ENCODE peak calls at places on chromosomes 3 and 15, in five cellular contexts. One of them, this sample, is unnamed.

GRCh38 chr3:89098964-89099585 is 8.3 kb upstream of the EPHA3 start:
- DNase-seq in aorta: no peak
- DNase-seq in mucosa of descending colon: no peak
- DNase-seq in CD4-positive, CD25-positive, alpha-beta regulatory T cell: peak; percentile 37
- DNase-seq in left ventricle myocardium inferior: no peak
- DNase-seq in this sample: peak; percentile 35

GRCh38 chr3:159077860-159078259 is 276.0 kb downstream of the MFSD1 start:
- DNase-seq in aorta: no peak
- DNase-seq in mucosa of descending colon: no peak
- DNase-seq in CD4-positive, CD25-positive, alpha-beta regulatory T cell: no peak
- DNase-seq in left ventricle myocardium inferior: no peak
- DNase-seq in this sample: no peak

GRCh38 chr15:93056836-93057235 is 32.2 kb downstream of the RGMA start:
- DNase-seq in aorta: no peak
- DNase-seq in mucosa of descending colon: no peak
- DNase-seq in CD4-positive, CD25-positive, alpha-beta regulatory T cell: no peak
- DNase-seq in left ventricle myocardium inferior: no peak
- DNase-seq in this sample: no peak

GRCh38 chr3:78969483-78969882 is 798.3 kb downstream of the ROBO1 start:
- DNase-seq in aorta: no peak
- DNase-seq in mucosa of descending colon: no peak
- DNase-seq in CD4-positive, CD25-positive, alpha-beta regulatory T cell: no peak
- DNase-seq in left ventricle myocardium inferior: no peak
- DNase-seq in this sample: no peak

GRCh38 chr15:41024141-41024540 is 70.9 kb downstream of the CHAC1 start:
- DNase-seq in aorta: no peak
- DNase-seq in mucosa of descending colon: no peak
- DNase-seq in CD4-positive, CD25-positive, alpha-beta regulatory T cell: no peak
- DNase-seq in left ventricle myocardium inferior: no peak
- DNase-seq in this sample: no peak

GRCh38 chr3:53186726-53187125 is 25.7 kb downstream of the PRKCD start:
- DNase-seq in aorta: no peak
- DNase-seq in mucosa of descending colon: peak; percentile 47
- DNase-seq in CD4-positive, CD25-positive, alpha-beta regulatory T cell: no peak
- DNase-seq in left ventricle myocardium inferior: no peak
- DNase-seq in this sample: no peak

GRCh38 chr3:172550347-172550943 is 27.2 kb upstream of the TNFSF10 start:
- DNase-seq in aorta: no peak
- DNase-seq in mucosa of descending colon: no peak
- DNase-seq in CD4-positive, CD25-positive, alpha-beta regulatory T cell: peak; percentile 69
- DNase-seq in left ventricle myocardium inferior: no peak
- DNase-seq in this sample: no peak

GRCh38 chr15:43958894-43959330 is 132.1 kb downstream of the WDR76 start:
- DNase-seq in aorta: no peak
- DNase-seq in mucosa of descending colon: no peak
- DNase-seq in CD4-positive, CD25-positive, alpha-beta regulatory T cell: no peak
- DNase-seq in left ventricle myocardium inferior: no peak
- DNase-seq in this sample: no peak

GRCh38 chr3:169562988-169563774 is 100.3 kb downstream of the MECOM start:
- DNase-seq in aorta: no peak
- DNase-seq in mucosa of descending colon: no peak
- DNase-seq in CD4-positive, CD25-positive, alpha-beta regulatory T cell: peak; percentile 11
- DNase-seq in left ventricle myocardium inferior: no peak
- DNase-seq in this sample: no peak

GRCh38 chr3:54897028-54897711 is 30.7 kb downstream of the LRTM1 start:
- DNase-seq in aorta: no peak
- DNase-seq in mucosa of descending colon: no peak
- DNase-seq in CD4-positive, CD25-positive, alpha-beta regulatory T cell: no peak
- DNase-seq in left ventricle myocardium inferior: no peak
- DNase-seq in this sample: no peak

GRCh38 chr3:48560648-48561018 is 2.9 kb downstream of the UCN2 start:
- DNase-seq in aorta: no peak
- DNase-seq in mucosa of descending colon: no peak
- DNase-seq in CD4-positive, CD25-positive, alpha-beta regulatory T cell: no peak
- DNase-seq in left ventricle myocardium inferior: peak; percentile 53
- DNase-seq in this sample: no peak

GRCh38 chr3:101203411-101203810 is 117.0 kb downstream of the IMPG2 start:
- DNase-seq in aorta: no peak
- DNase-seq in mucosa of descending colon: no peak
- DNase-seq in CD4-positive, CD25-positive, alpha-beta regulatory T cell: no peak
- DNase-seq in left ventricle myocardium inferior: no peak
- DNase-seq in this sample: no peak

GRCh38 chr15:33623010-33623409 is 312.2 kb downstream of the RYR3 start:
- DNase-seq in aorta: no peak
- DNase-seq in mucosa of descending colon: no peak
- DNase-seq in CD4-positive, CD25-positive, alpha-beta regulatory T cell: no peak
- DNase-seq in left ventricle myocardium inferior: no peak
- DNase-seq in this sample: no peak

GRCh38 chr3:36635731-36636130 is 128.6 kb downstream of the DCLK3 start:
- DNase-seq in aorta: no peak
- DNase-seq in mucosa of descending colon: no peak
- DNase-seq in CD4-positive, CD25-positive, alpha-beta regulatory T cell: no peak
- DNase-seq in left ventricle myocardium inferior: no peak
- DNase-seq in this sample: no peak

GRCh38 chr3:43638594-43639447 is 17.0 kb upstream of the ANO10 start:
- DNase-seq in aorta: no peak
- DNase-seq in mucosa of descending colon: no peak
- DNase-seq in CD4-positive, CD25-positive, alpha-beta regulatory T cell: peak; percentile 57
- DNase-seq in left ventricle myocardium inferior: no peak
- DNase-seq in this sample: peak; percentile 73

GRCh38 chr3:66406186-66406585 is 94.6 kb downstream of the LRIG1 start:
- DNase-seq in aorta: no peak
- DNase-seq in mucosa of descending colon: no peak
- DNase-seq in CD4-positive, CD25-positive, alpha-beta regulatory T cell: no peak
- DNase-seq in left ventricle myocardium inferior: no peak
- DNase-seq in this sample: no peak

GRCh38 chr15:99409097-99409473 is 156.7 kb upstream of the MEF2A start:
- DNase-seq in aorta: peak; percentile 78
- DNase-seq in mucosa of descending colon: peak; percentile 73
- DNase-seq in CD4-positive, CD25-positive, alpha-beta regulatory T cell: peak; percentile 71
- DNase-seq in left ventricle myocardium inferior: peak; percentile 67
- DNase-seq in this sample: peak; percentile 76

GRCh38 chr3:64385256-64385655 is 160.0 kb upstream of the PRICKLE2 start:
- DNase-seq in aorta: no peak
- DNase-seq in mucosa of descending colon: no peak
- DNase-seq in CD4-positive, CD25-positive, alpha-beta regulatory T cell: no peak
- DNase-seq in left ventricle myocardium inferior: no peak
- DNase-seq in this sample: no peak

GRCh38 chr3:15804553-15805095 is 6.8 kb upstream of the ANKRD28 start:
- DNase-seq in aorta: no peak
- DNase-seq in mucosa of descending colon: no peak
- DNase-seq in CD4-positive, CD25-positive, alpha-beta regulatory T cell: peak; percentile 35
- DNase-seq in left ventricle myocardium inferior: no peak
- DNase-seq in this sample: no peak

GRCh38 chr15:66211670-66212455 is 41.7 kb downstream of the MEGF11 start:
- DNase-seq in aorta: peak; percentile 67
- DNase-seq in mucosa of descending colon: no peak
- DNase-seq in CD4-positive, CD25-positive, alpha-beta regulatory T cell: no peak
- DNase-seq in left ventricle myocardium inferior: no peak
- DNase-seq in this sample: no peak

GRCh38 chr3:64093825-64094712 is 70.8 kb upstream of the PSMD6 start:
- DNase-seq in aorta: no peak
- DNase-seq in mucosa of descending colon: no peak
- DNase-seq in CD4-positive, CD25-positive, alpha-beta regulatory T cell: no peak
- DNase-seq in left ventricle myocardium inferior: no peak
- DNase-seq in this sample: no peak

GRCh38 chr3:177981576-177981975 is 554.7 kb upstream of the KCNMB2 start:
- DNase-seq in aorta: no peak
- DNase-seq in mucosa of descending colon: no peak
- DNase-seq in CD4-positive, CD25-positive, alpha-beta regulatory T cell: no peak
- DNase-seq in left ventricle myocardium inferior: no peak
- DNase-seq in this sample: no peak

GRCh38 chr15:60605879-60606304 is 127.0 kb upstream of the ICE2 start:
- DNase-seq in aorta: no peak
- DNase-seq in mucosa of descending colon: no peak
- DNase-seq in CD4-positive, CD25-positive, alpha-beta regulatory T cell: no peak
- DNase-seq in left ventricle myocardium inferior: peak; percentile 27
- DNase-seq in this sample: no peak

GRCh38 chr15:43998607-43999006 is 171.8 kb downstream of the WDR76 start:
- DNase-seq in aorta: no peak
- DNase-seq in mucosa of descending colon: peak; percentile 52
- DNase-seq in CD4-positive, CD25-positive, alpha-beta regulatory T cell: no peak
- DNase-seq in left ventricle myocardium inferior: peak; percentile 42
- DNase-seq in this sample: peak; percentile 55

GRCh38 chr15:85356276-85356675 is 24.1 kb upstream of the AKAP13 start:
- DNase-seq in aorta: no peak
- DNase-seq in mucosa of descending colon: no peak
- DNase-seq in CD4-positive, CD25-positive, alpha-beta regulatory T cell: no peak
- DNase-seq in left ventricle myocardium inferior: no peak
- DNase-seq in this sample: no peak

GRCh38 chr3:212432-212831 is 15.9 kb downstream of the CHL1 start:
- DNase-seq in aorta: no peak
- DNase-seq in mucosa of descending colon: no peak
- DNase-seq in CD4-positive, CD25-positive, alpha-beta regulatory T cell: no peak
- DNase-seq in left ventricle myocardium inferior: no peak
- DNase-seq in this sample: no peak

GRCh38 chr3:111837112-111837511 is 22.0 kb upstream of the PHLDB2 start:
- DNase-seq in aorta: no peak
- DNase-seq in mucosa of descending colon: no peak
- DNase-seq in CD4-positive, CD25-positive, alpha-beta regulatory T cell: no peak
- DNase-seq in left ventricle myocardium inferior: no peak
- DNase-seq in this sample: no peak

GRCh38 chr15:68815598-68815997 is 5.1 kb downstream of the ANP32A start:
- DNase-seq in aorta: no peak
- DNase-seq in mucosa of descending colon: no peak
- DNase-seq in CD4-positive, CD25-positive, alpha-beta regulatory T cell: no peak
- DNase-seq in left ventricle myocardium inferior: no peak
- DNase-seq in this sample: no peak

GRCh38 chr3:126818696-126819095 is 114.7 kb downstream of the CHCHD6 start:
- DNase-seq in aorta: no peak
- DNase-seq in mucosa of descending colon: no peak
- DNase-seq in CD4-positive, CD25-positive, alpha-beta regulatory T cell: no peak
- DNase-seq in left ventricle myocardium inferior: no peak
- DNase-seq in this sample: no peak

GRCh38 chr3:40043444-40043755 is 234.0 kb downstream of the MYRIP start:
- DNase-seq in aorta: no peak
- DNase-seq in mucosa of descending colon: no peak
- DNase-seq in CD4-positive, CD25-positive, alpha-beta regulatory T cell: no peak
- DNase-seq in left ventricle myocardium inferior: no peak
- DNase-seq in this sample: no peak

GRCh38 chr3:25424238-25425013 is 3.6 kb upstream of the RARB start:
- DNase-seq in aorta: no peak
- DNase-seq in mucosa of descending colon: no peak
- DNase-seq in CD4-positive, CD25-positive, alpha-beta regulatory T cell: no peak
- DNase-seq in left ventricle myocardium inferior: no peak
- DNase-seq in this sample: no peak

GRCh38 chr3:152211655-152212054 is 57.1 kb upstream of the MBNL1 start:
- DNase-seq in aorta: no peak
- DNase-seq in mucosa of descending colon: no peak
- DNase-seq in CD4-positive, CD25-positive, alpha-beta regulatory T cell: peak; percentile 63
- DNase-seq in left ventricle myocardium inferior: no peak
- DNase-seq in this sample: no peak

GRCh38 chr3:189192725-189193124 is 21.0 kb downstream of the TPRG1 start:
- DNase-seq in aorta: no peak
- DNase-seq in mucosa of descending colon: no peak
- DNase-seq in CD4-positive, CD25-positive, alpha-beta regulatory T cell: no peak
- DNase-seq in left ventricle myocardium inferior: no peak
- DNase-seq in this sample: no peak
- H3K9me3 ChIP-seq in aorta: peaks cover 4% of the 10 kb centered on the region
- H3K9me3 ChIP-seq in mucosa of descending colon: peaks cover 27% of the 10 kb centered on the region
- H3K9me3 ChIP-seq in CD4-positive, CD25-positive, alpha-beta regulatory T cell: peaks cover 34% of the 10 kb centered on the region
- H3K9me3 ChIP-seq in left ventricle myocardium inferior: peaks cover 30% of the 10 kb centered on the region
- H3K9me3 ChIP-seq in this sample: peaks cover 26% of the 10 kb centered on the region

DNA sequence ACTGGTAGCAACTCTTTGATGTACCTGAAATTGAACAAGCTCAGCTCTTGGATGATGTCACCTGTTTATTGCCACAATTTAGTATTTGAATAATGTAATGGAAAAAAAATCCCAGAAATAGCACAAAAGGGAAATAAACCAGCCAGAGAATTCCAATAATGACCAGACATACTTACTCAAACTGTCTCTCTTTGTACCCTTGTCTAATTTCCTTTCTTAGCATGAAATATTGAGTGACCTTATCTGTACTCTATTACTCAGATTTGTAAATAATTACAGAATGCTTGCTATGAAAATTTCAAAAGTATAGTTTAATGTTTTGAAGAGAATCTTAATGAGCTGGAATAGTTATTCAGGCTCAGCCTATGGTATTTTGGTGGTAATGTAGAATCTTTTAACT is 555.4 kb upstream of the SGO1 start:
- DNase-seq in aorta: no peak
- DNase-seq in mucosa of descending colon: no peak
- DNase-seq in CD4-positive, CD25-positive, alpha-beta regulatory T cell: no peak
- DNase-seq in left ventricle myocardium inferior: no peak
- DNase-seq in this sample: no peak
- H3K9me3 ChIP-seq in aorta: no peaks in the 10 kb centered on the region
- H3K9me3 ChIP-seq in mucosa of descending colon: peaks cover 11% of the 10 kb centered on the region
- H3K9me3 ChIP-seq in CD4-positive, CD25-positive, alpha-beta regulatory T cell: no peaks in the 10 kb centered on the region
- H3K9me3 ChIP-seq in left ventricle myocardium inferior: no peaks in the 10 kb centered on the region
- H3K9me3 ChIP-seq in this sample: no peaks in the 10 kb centered on the region

DNA sequence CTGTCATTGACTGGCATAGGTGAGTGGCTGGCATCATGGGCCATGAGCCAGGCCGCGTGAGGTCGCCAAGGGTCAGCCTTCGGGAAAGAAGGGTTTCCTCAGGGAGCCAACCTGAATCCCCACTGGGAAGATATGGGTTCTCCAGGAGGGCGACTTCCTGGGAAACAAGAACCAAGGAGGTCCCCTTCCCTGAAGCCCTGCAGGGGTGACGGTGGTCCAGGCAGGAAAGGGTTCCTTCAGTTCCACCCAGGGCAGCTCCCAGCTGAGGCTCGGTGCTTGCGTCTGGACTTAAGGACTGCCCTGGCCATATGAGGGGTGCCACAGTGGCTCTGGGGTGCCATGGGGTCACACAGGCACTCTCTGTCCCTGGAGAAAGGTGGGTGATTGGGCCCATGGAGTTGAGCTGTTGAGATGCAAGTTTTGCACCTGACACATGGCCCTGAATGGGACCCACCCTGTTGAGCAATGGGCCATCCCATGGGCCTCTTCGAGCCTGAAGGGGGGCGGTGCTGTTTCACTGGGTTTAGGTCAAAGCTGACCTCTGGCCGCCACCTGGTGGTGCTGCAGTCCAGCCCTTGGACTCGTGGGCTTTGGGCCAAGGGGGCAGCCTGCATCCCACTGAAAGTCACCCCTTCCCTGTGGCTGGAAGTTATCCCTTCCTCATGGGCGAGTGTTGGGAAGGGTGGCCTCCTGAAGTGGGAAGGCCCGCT is 228.1 kb downstream of the SNRPN start:
- DNase-seq in aorta: peak; percentile 57
- DNase-seq in mucosa of descending colon: peak; percentile 22
- DNase-seq in CD4-positive, CD25-positive, alpha-beta regulatory T cell: no peak
- DNase-seq in left ventricle myocardium inferior: peak; percentile 13
- DNase-seq in this sample: no peak
- H3K9me3 ChIP-seq in aorta: no peaks in the 10 kb centered on the region
- H3K9me3 ChIP-seq in mucosa of descending colon: peaks cover 98% of the 10 kb centered on the region
- H3K9me3 ChIP-seq in CD4-positive, CD25-positive, alpha-beta regulatory T cell: no peaks in the 10 kb centered on the region
- H3K9me3 ChIP-seq in left ventricle myocardium inferior: peaks cover 53% of the 10 kb centered on the region
- H3K9me3 ChIP-seq in this sample: no peaks in the 10 kb centered on the region

DNA sequence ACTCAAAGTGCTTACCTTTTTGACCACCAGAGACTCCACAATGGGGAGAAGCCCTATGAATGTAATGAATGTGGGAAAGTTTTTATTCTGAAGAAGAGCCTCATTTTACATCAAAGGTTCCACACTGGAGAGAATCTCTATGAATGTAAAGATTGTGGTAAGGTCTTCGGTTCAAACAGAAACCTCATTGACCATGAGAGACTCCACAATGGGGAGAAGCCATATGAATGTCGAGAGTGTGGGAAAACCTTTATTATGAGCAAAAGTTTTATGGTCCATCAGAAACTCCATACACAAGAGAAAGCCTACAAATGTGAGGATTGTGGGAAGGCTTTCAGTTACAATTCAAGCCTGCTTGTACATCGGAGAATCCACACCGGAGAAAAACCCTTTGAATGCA is 5.5 kb upstream of the ZNF35 start:
- DNase-seq in aorta: no peak
- DNase-seq in mucosa of descending colon: no peak
- DNase-seq in CD4-positive, CD25-positive, alpha-beta regulatory T cell: no peak
- DNase-seq in left ventricle myocardium inferior: no peak
- DNase-seq in this sample: no peak
- H3K9me3 ChIP-seq in aorta: peaks cover 7% of the 10 kb centered on the region
- H3K9me3 ChIP-seq in mucosa of descending colon: peaks cover 81% of the 10 kb centered on the region
- H3K9me3 ChIP-seq in CD4-positive, CD25-positive, alpha-beta regulatory T cell: peaks cover 87% of the 10 kb centered on the region
- H3K9me3 ChIP-seq in left ventricle myocardium inferior: peaks cover 82% of the 10 kb centered on the region
- H3K9me3 ChIP-seq in this sample: peaks cover 44% of the 10 kb centered on the region

This sample was measured in transverse colon.